ENCODE peak calls at places on chromosome 1, in ten cellular contexts. D is astrocyte of the cerebellum, Q is ovary, A is sigmoid colon, M is H9, P is IMR-90, G is MM.1S, K is left lung, C is AG04450, I is heart right ventricle. Y is an unnamed sample.
A peak's percentile ranks its signal among the peaks of the same experiment; 100 is the strongest.

GRCh38 chr1:2255420-2256369 is 27.6 kb downstream of the SKI start:
- DNase-seq in D (no peak), K (no peak), M (peak; percentile 41), Q (no peak), I (no peak), G (peak; percentile 73), P (peak; percentile 73), A (no peak), C (no peak), Y (no peak)

GRCh38 chr1:239386453-239387303 is at the start of gene CHRM3:
- DNase-seq in M (peak; percentile 89), G (peak; percentile 82), Q (peak; percentile 69), A (peak; percentile 90), I (peak; percentile 11), D (no peak), K (peak; percentile 83), C (no peak), P (no peak), Y (peak; percentile 24)

GRCh38 chr1:27296773-27297214 is 25.2 kb upstream of the TMEM222 start:
- DNase-seq in D (peak; percentile 31), I (peak; percentile 61), K (peak; percentile 58), G (peak; percentile 27), Q (peak; percentile 66), A (peak; percentile 81), M (peak; percentile 75), C (no peak), P (peak; percentile 54), Y (peak; percentile 77)

GRCh38 chr1:172845371-172845770 is 186.5 kb downstream of the FASLG start:
- DNase-seq in P (peak; percentile 20), G (peak; percentile 44), K (no peak), A (no peak), M (no peak), D (no peak), C (no peak), I (no peak), Q (no peak), Y (peak; percentile 66)

GRCh38 chr1:41345434-41346075 is 15.7 kb upstream of the FOXO6 start:
- DNase-seq in Q (peak; percentile 3), P (no peak), D (no peak), G (no peak), K (no peak), M (no peak), I (no peak), C (no peak), A (no peak), Y (no peak)

GRCh38 chr1:77636864-77637263 is 45.6 kb downstream of the ZZZ3 start:
- DNase-seq in D (no peak), G (no peak), I (no peak), K (no peak), C (no peak), Q (no peak), M (peak; percentile 34), P (no peak), A (no peak), Y (no peak)

GRCh38 chr1:93353286-93353685 is 7.6 kb downstream of the DR1 start:
- DNase-seq in P (no peak), G (no peak), I (no peak), D (no peak), Q (no peak), K (no peak), M (no peak), C (no peak), A (no peak), Y (peak; percentile 15)

GRCh38 chr1:24275510-24275909 is 43.6 kb upstream of the GRHL3 start:
- DNase-seq in G (no peak), K (no peak), P (peak; percentile 42), A (peak; percentile 13), C (no peak), I (no peak), D (peak; percentile 78), Q (no peak), M (no peak), Y (peak; percentile 83)

GRCh38 chr1:47616036-47616435 is 178.2 kb downstream of the FOXD2 start:
- DNase-seq in K (no peak), D (no peak), I (peak; percentile 1), A (no peak), Q (no peak), P (no peak), G (no peak), C (no peak), M (peak; percentile 12), Y (no peak)
- TF ChIP-seq CTCF in K (no peak), D (no peak), I (no peak), A (no peak), Q (no peak), P (no peak), G (no peak), C (no peak), M (no peak), Y (no peak)

GRCh38 chr1:211948377-211948776 is 87.0 kb downstream of the INTS7 start:
- DNase-seq in A (no peak), M (no peak), K (no peak), Q (no peak), G (no peak), C (no peak), I (no peak), P (no peak), D (no peak), Y (no peak)

GRCh38 chr1:211939876-211940468 is 95.4 kb downstream of the INTS7 start:
- DNase-seq in M (no peak), A (no peak), D (no peak), P (no peak), G (peak; percentile 98), Q (no peak), C (no peak), K (no peak), I (no peak), Y (no peak)

GRCh38 chr1:211942583-211942982 is 92.8 kb downstream of the INTS7 start:
- DNase-seq in D (no peak), A (no peak), C (no peak), I (no peak), G (no peak), M (no peak), P (no peak), Q (no peak), K (no peak), Y (no peak)

GRCh38 chr1:211947396-211948295 is 87.7 kb downstream of the INTS7 start:
- DNase-seq in D (no peak), P (no peak), C (no peak), Q (no peak), I (no peak), M (peak; percentile 46), A (no peak), G (no peak), K (no peak), Y (no peak)

GRCh38 chr1:211944733-211945500 is 90.4 kb downstream of the INTS7 start:
- DNase-seq in M (peak; percentile 59), A (no peak), G (no peak), D (peak; percentile 34), P (peak; percentile 22), I (peak; percentile 19), C (no peak), K (no peak), Q (no peak), Y (peak; percentile 50)
- TF ChIP-seq CTCF in M (peak; percentile 66), A (peak; percentile 34), G (no peak), D (peak; percentile 86), P (peak; percentile 29), I (peak; percentile 59), C (peak; percentile 33), K (no peak), Q (no peak), Y (peak; percentile 48)

GRCh38 chr1:13770769-13771168 is 70.8 kb downstream of the PRDM2 start:
- DNase-seq in D (no peak), I (no peak), G (no peak), P (no peak), K (no peak), M (no peak), C (no peak), Q (no peak), A (no peak), Y (no peak)

GRCh38 chr1:13769212-13769611 is 69.2 kb downstream of the PRDM2 start:
- DNase-seq in G (no peak), P (no peak), I (no peak), M (no peak), D (no peak), Q (no peak), K (no peak), A (no peak), C (no peak), Y (no peak)

GRCh38 chr1:13772271-13772670 is 72.3 kb downstream of the PRDM2 start:
- DNase-seq in M (no peak), G (no peak), A (no peak), K (no peak), I (no peak), P (no peak), C (no peak), Q (no peak), D (no peak), Y (no peak)

GRCh38 chr1:13771745-13772144 is 71.8 kb downstream of the PRDM2 start:
- DNase-seq in M (no peak), C (no peak), A (no peak), G (no peak), I (no peak), Q (no peak), P (no peak), K (no peak), D (no peak), Y (no peak)

DNA sequence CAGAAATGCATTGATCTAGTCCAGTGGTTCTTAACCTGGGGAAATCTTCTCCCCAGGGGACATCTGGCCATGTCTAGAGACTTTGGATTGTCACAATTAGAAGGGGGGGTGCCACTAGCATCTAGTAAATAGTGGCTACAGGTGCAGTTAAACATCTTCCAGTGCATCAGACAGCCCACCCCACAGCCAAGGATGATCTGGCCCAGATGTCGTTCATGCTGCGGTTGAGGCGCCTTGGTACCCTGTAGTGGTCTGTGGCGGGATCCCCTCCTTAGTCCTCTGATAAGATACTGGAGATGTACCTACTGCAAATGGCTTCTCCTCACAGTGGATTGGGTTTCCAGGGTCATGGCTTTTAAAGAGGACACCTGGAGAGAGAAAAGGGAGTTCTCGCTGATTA is 69.8 kb downstream of the PRDM2 start:
- DNase-seq in G (no peak), C (no peak), Q (no peak), A (no peak), D (no peak), K (no peak), P (no peak), I (no peak), M (no peak), Y (no peak)
- TF ChIP-seq CTCF in G (no peak), C (no peak), Q (no peak), A (no peak), D (no peak), K (no peak), P (no peak), I (no peak), M (no peak), Y (no peak)

GRCh38 chr1:201626629-201627275 is 87.8 kb downstream of the NAV1 start:
- DNase-seq in Q (no peak), D (no peak), G (no peak), P (no peak), M (no peak), C (no peak), A (no peak), I (no peak), K (no peak), Y (no peak)

GRCh38 chr1:201625711-201626300 is 86.9 kb downstream of the NAV1 start:
- DNase-seq in C (no peak), A (no peak), K (no peak), P (no peak), I (no peak), G (no peak), M (no peak), D (no peak), Q (no peak), Y (no peak)

GRCh38 chr1:201622824-201623223 is 83.9 kb downstream of the NAV1 start:
- DNase-seq in C (no peak), G (no peak), P (no peak), Q (no peak), D (no peak), K (no peak), A (no peak), M (no peak), I (no peak), Y (no peak)

GRCh38 chr1:201622353-201622752 is 83.4 kb downstream of the NAV1 start:
- DNase-seq in M (no peak), G (no peak), P (no peak), Q (no peak), A (no peak), K (no peak), C (no peak), D (no peak), I (no peak), Y (no peak)

DNA sequence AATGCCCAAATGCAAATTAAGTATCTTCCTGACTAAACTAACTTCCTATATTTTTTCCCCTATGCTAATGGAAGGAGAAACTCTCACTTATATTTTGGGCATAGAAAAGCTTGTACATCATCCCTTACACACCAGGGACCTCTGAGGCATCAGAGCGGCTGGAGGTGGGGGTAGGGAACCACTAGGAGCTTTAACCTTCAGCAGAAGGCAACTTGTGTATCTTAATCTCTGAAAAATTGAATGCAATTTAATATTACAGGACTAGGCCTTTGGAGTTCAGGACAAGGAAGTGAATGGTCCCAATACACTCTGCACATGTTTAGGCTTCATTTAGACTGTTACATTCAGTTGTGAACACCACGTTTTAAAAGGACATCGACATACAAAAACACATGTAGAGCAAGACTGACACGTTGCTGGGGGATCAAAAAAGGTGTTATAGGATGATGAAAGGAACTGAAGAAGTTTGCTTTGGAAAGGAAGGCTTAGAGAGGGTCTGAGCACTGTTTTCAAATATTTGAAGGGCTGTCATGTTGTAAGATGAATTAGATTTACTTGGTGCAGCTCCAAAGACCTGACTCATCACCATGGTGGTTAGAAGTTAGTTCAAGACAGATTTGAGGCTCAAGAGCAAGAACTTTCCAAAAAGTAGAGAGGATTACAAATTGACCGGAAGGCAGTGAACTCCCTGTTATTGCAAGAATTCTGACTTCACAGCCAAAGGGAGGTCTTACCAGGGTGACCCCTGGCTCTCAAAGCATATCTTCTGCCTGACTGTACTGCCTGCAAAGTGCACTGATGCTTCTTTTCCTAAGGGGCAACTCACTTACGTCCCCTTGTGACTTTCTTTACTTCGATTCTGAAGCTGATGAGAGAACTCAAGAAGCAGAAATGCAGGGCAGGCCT is 86.1 kb downstream of the NAV1 start:
- DNase-seq in I (no peak), P (peak; percentile 98), A (no peak), G (no peak), Q (no peak), D (peak; percentile 86), M (no peak), K (no peak), C (peak; percentile 92), Y (no peak)
- TF ChIP-seq CTCF in I (no peak), P (peak; percentile 59), A (no peak), G (no peak), Q (no peak), D (peak; percentile 19), M (no peak), K (no peak), C (peak; percentile 42), Y (peak; percentile 24)

Y was measured in cardiac muscle cell.